ENCODE peak calls at places on chromosomes 3 and 15, in seven cellular contexts. L is endothelial cell, A is RWPE1, D is natural killer cell, V is Calu3, S is AG09319, C is psoas muscle. M is an unnamed sample.

GRCh38 chr3:120450261-120450913 is 405 bp downstream of the FSTL1 start:
- DNase-seq in L (peak; percentile 69), A (peak; percentile 44), D (no peak), V (peak; percentile 35), S (no peak), C (peak; percentile 39), M (no peak)

GRCh38 chr3:111998661-111999641 is at the start of gene TAGLN3:
- DNase-seq in L (peak; percentile 26), A (no peak), D (no peak), V (peak; percentile 26), S (no peak), C (no peak), M (no peak)

GRCh38 chr3:105829229-105829628 is 39.6 kb downstream of the CBLB start:
- DNase-seq in L (no peak), A (no peak), D (peak; percentile 33), V (no peak), S (no peak), C (no peak), M (no peak)

GRCh38 chr3:8595935-8596262 is 48.7 kb downstream of the SSUH2 start:
- DNase-seq in L (no peak), A (no peak), D (no peak), V (no peak), S (no peak), C (no peak), M (no peak)

GRCh38 chr3:48013288-48013980 is 2.8 kb downstream of the MAP4 start:
- DNase-seq in L (no peak), A (peak; percentile 20), D (no peak), V (peak; percentile 24), S (peak; percentile 25), C (no peak), M (no peak)

GRCh38 chr3:64761729-64762432 is 74.1 kb upstream of the ADAMTS9 start:
- DNase-seq in L (no peak), A (no peak), D (no peak), V (no peak), S (no peak), C (no peak), M (no peak)

GRCh38 chr15:41872166-41872747 is 21.6 kb downstream of the SPTBN5 start:
- DNase-seq in L (no peak), A (no peak), D (no peak), V (no peak), S (no peak), C (no peak), M (no peak)

GRCh38 chr3:47411696-47412452 is 31.1 kb downstream of the PTPN23 start:
- DNase-seq in L (no peak), A (no peak), D (no peak), V (no peak), S (no peak), C (no peak), M (no peak)

GRCh38 chr3:150925751-150926201 is 20.5 kb upstream of the MINDY4B start:
- DNase-seq in L (peak; percentile 68), A (peak; percentile 60), D (peak; percentile 23), V (peak; percentile 87), S (no peak), C (peak; percentile 24), M (no peak)

GRCh38 chr3:154121236-154122095 is at the start of gene ARHGEF26:
- DNase-seq in L (peak; percentile 86), A (peak; percentile 89), D (peak; percentile 28), V (peak; percentile 97), S (peak; percentile 12), C (peak; percentile 84), M (peak; percentile 85)

GRCh38 chr15:40754574-40754882 is 526 bp downstream of the RMDN3 start:
- DNase-seq in L (no peak), A (no peak), D (peak; percentile 37), V (no peak), S (no peak), C (no peak), M (no peak)

GRCh38 chr3:53690521-53690920 is 155.7 kb downstream of the CHDH start:
- DNase-seq in L (no peak), A (no peak), D (no peak), V (no peak), S (no peak), C (no peak), M (peak; percentile 30)

GRCh38 chr3:308597-309321 is 112.2 kb downstream of the CHL1 start:
- DNase-seq in L (no peak), A (no peak), D (no peak), V (no peak), S (no peak), C (no peak), M (no peak)

GRCh38 chr3:9994086-9994844 is 7.6 kb upstream of the EMC3 start:
- DNase-seq in L (no peak), A (no peak), D (no peak), V (no peak), S (peak; percentile 45), C (no peak), M (no peak)

GRCh38 chr3:132290833-132291232 is 26.4 kb upstream of the ACP3 start:
- DNase-seq in L (no peak), A (peak; percentile 9), D (no peak), V (peak; percentile 26), S (peak; percentile 51), C (no peak), M (no peak)

GRCh38 chr15:48555244-48555804 is 90.2 kb downstream of the FBN1 start:
- DNase-seq in L (no peak), A (no peak), D (no peak), V (no peak), S (no peak), C (no peak), M (no peak)

GRCh38 chr3:10285742-10286524 is 6.8 kb downstream of the GHRL start:
- DNase-seq in L (no peak), A (no peak), D (no peak), V (no peak), S (no peak), C (no peak), M (no peak)

GRCh38 chr3:156445117-156445968 is 109.6 kb downstream of the SSR3 start:
- DNase-seq in L (no peak), A (no peak), D (no peak), V (no peak), S (no peak), C (no peak), M (no peak)

GRCh38 chr3:42012935-42013651 is 51.2 kb upstream of the ULK4 start:
- DNase-seq in L (peak; percentile 75), A (peak; percentile 63), D (peak; percentile 69), V (peak; percentile 75), S (no peak), C (peak; percentile 78), M (no peak)

GRCh38 chr3:173789530-173789929 is 392.0 kb downstream of the NLGN1 start:
- DNase-seq in L (no peak), A (peak; percentile 22), D (no peak), V (no peak), S (no peak), C (no peak), M (no peak)

GRCh38 chr15:73225358-73226015 is 143.3 kb downstream of the HCN4 start:
- DNase-seq in L (no peak), A (no peak), D (no peak), V (no peak), S (no peak), C (no peak), M (no peak)

GRCh38 chr3:97937205-97937604 is 35.0 kb downstream of the RIOX2 start:
- DNase-seq in L (no peak), A (no peak), D (no peak), V (no peak), S (no peak), C (no peak), M (no peak)

GRCh38 chr15:81950841-81951414 is 94.9 kb downstream of the MEX3B start:
- DNase-seq in L (no peak), A (no peak), D (no peak), V (no peak), S (no peak), C (no peak), M (no peak)

GRCh38 chr3:123159926-123160635 is 41.7 kb upstream of the SEC22A start:
- DNase-seq in L (no peak), A (no peak), D (no peak), V (no peak), S (no peak), C (no peak), M (no peak)

GRCh38 chr15:90001683-90002427 is 731 bp downstream of the ZNF710 start:
- DNase-seq in L (peak; percentile 48), A (peak; percentile 75), D (peak; percentile 61), V (peak; percentile 61), S (no peak), C (peak; percentile 76), M (no peak)

GRCh38 chr3:181210275-181210674 is 220.7 kb upstream of the DNAJC19 start:
- DNase-seq in L (no peak), A (peak; percentile 7), D (no peak), V (no peak), S (no peak), C (no peak), M (no peak)

GRCh38 chr3:52820741-52821140 is 9.7 kb downstream of the ITIH4 start:
- DNase-seq in L (peak; percentile 58), A (no peak), D (no peak), V (peak; percentile 49), S (no peak), C (no peak), M (no peak)

GRCh38 chr15:52528465-52529288 is at the start of gene MYO5A:
- DNase-seq in L (peak; percentile 61), A (peak; percentile 76), D (peak; percentile 71), V (peak; percentile 57), S (peak; percentile 37), C (peak; percentile 80), M (peak; percentile 64)
- TF ChIP-seq CTCF in L (no peak), A (peak; percentile 57), D (no peak), V (no peak), S (peak; percentile 2), C (peak; percentile 36), M (peak; percentile 45)

GRCh38 chr3:169812124-169812843 is 386 bp upstream of the LRRIQ4 start:
- DNase-seq in L (peak; percentile 61), A (peak; percentile 20), D (peak; percentile 46), V (peak; percentile 63), S (no peak), C (peak; percentile 63), M (peak; percentile 76)
- TF ChIP-seq CTCF in L (no peak), A (no peak), D (no peak), V (no peak), S (no peak), C (no peak), M (no peak)

GRCh38 chr15:66394912-66395311 is 8.2 kb downstream of the MAP2K1 start:
- DNase-seq in L (no peak), A (no peak), D (no peak), V (no peak), S (no peak), C (no peak), M (no peak)
- TF ChIP-seq CTCF in L (no peak), A (no peak), D (no peak), V (no peak), S (no peak), C (no peak), M (no peak)

GRCh38 chr3:45665101-45665572 is 24.1 kb upstream of the SACM1L start:
- DNase-seq in L (peak; percentile 43), A (no peak), D (peak; percentile 35), V (peak; percentile 42), S (no peak), C (no peak), M (no peak)
- TF ChIP-seq CTCF in L (peak; percentile 57), A (no peak), D (peak; percentile 64), V (peak; percentile 32), S (peak; percentile 19), C (peak; percentile 50), M (peak; percentile 68)

GRCh38 chr15:33086500-33087141 is 107.9 kb downstream of the FMN1 start:
- DNase-seq in L (no peak), A (peak; percentile 44), D (no peak), V (no peak), S (peak; percentile 63), C (no peak), M (no peak)
- TF ChIP-seq CTCF in L (no peak), A (peak; percentile 87), D (peak; percentile 65), V (no peak), S (peak; percentile 71), C (peak; percentile 63), M (peak; percentile 59)